ENCODE peak calls at places on chromosome 19, in four cellular contexts. One of them, this sample, is unnamed.

GRCh38 chr19:3335431-3336350 is 30.7 kb upstream of the NFIC start:
- DNase-seq in substantia nigra: no peak
- DNase-seq in breast epithelium: no peak
- DNase-seq in pons: no peak
- DNase-seq in this sample: peak

GRCh38 chr19:35116085-35116801 is 620 bp downstream of the FXYD3 start:
- DNase-seq in substantia nigra: no peak
- DNase-seq in breast epithelium: peak
- DNase-seq in pons: no peak
- DNase-seq in this sample: no peak

GRCh38 chr19:52725528-52725961 is 9.3 kb downstream of the ZNF611 start:
- DNase-seq in substantia nigra: no peak
- DNase-seq in breast epithelium: no peak
- DNase-seq in pons: no peak
- DNase-seq in this sample: no peak

GRCh38 chr19:53608381-53608780 is 23.4 kb upstream of the DPRX start:
- DNase-seq in substantia nigra: no peak
- DNase-seq in breast epithelium: no peak
- DNase-seq in pons: no peak
- DNase-seq in this sample: no peak

GRCh38 chr19:28598861-28599260 is 614.1 kb downstream of the UQCRFS1 start:
- DNase-seq in substantia nigra: no peak
- DNase-seq in breast epithelium: no peak
- DNase-seq in pons: no peak
- DNase-seq in this sample: no peak

GRCh38 chr19:49838816-49839588 is 12.0 kb upstream of the PTOV1 start:
- DNase-seq in substantia nigra: no peak
- DNase-seq in breast epithelium: no peak
- DNase-seq in pons: no peak
- DNase-seq in this sample: no peak

GRCh38 chr19:17079710-17080440 is 4.3 kb downstream of the MYO9B start:
- DNase-seq in substantia nigra: peak
- DNase-seq in breast epithelium: peak
- DNase-seq in pons: peak
- DNase-seq in this sample: peak

GRCh38 chr19:23801798-23802197 is 43.1 kb upstream of the ZNF681 start:
- DNase-seq in substantia nigra: no peak
- DNase-seq in breast epithelium: no peak
- DNase-seq in pons: no peak
- DNase-seq in this sample: no peak

GRCh38 chr19:7522923-7523667 is 671 bp downstream of the MCOLN1 start:
- DNase-seq in substantia nigra: no peak
- DNase-seq in breast epithelium: no peak
- DNase-seq in pons: no peak
- DNase-seq in this sample: no peak

GRCh38 chr19:47130589-47131168 is at the start of gene SAE1:
- DNase-seq in substantia nigra: peak
- DNase-seq in breast epithelium: peak
- DNase-seq in pons: peak
- DNase-seq in this sample: peak

GRCh38 chr19:39969681-39970423 is 1.1 kb upstream of the PSMC4 start:
- DNase-seq in substantia nigra: no peak
- DNase-seq in breast epithelium: no peak
- DNase-seq in pons: peak
- DNase-seq in this sample: no peak

GRCh38 chr19:55305491-55305890 is 19.6 kb downstream of the TMEM150B start:
- DNase-seq in substantia nigra: no peak
- DNase-seq in breast epithelium: no peak
- DNase-seq in pons: no peak
- DNase-seq in this sample: peak

GRCh38 chr19:29724102-29724641 is 9.1 kb upstream of the C19orf12 start:
- DNase-seq in substantia nigra: no peak
- DNase-seq in breast epithelium: no peak
- DNase-seq in pons: no peak
- DNase-seq in this sample: peak

GRCh38 chr19:7617735-7618134 is 11.6 kb downstream of the XAB2 start:
- DNase-seq in substantia nigra: no peak
- DNase-seq in breast epithelium: no peak
- DNase-seq in pons: no peak
- DNase-seq in this sample: no peak

GRCh38 chr19:40517248-40517647 is 50.4 kb downstream of the SPTBN4 start:
- DNase-seq in substantia nigra: no peak
- DNase-seq in breast epithelium: no peak
- DNase-seq in pons: no peak
- DNase-seq in this sample: no peak

GRCh38 chr19:6521718-6522646 is 8.8 kb upstream of the TNFSF9 start:
- DNase-seq in substantia nigra: no peak
- DNase-seq in breast epithelium: no peak
- DNase-seq in pons: no peak
- DNase-seq in this sample: no peak

GRCh38 chr19:3497757-3498515 is 2.5 kb downstream of the DOHH start:
- DNase-seq in substantia nigra: no peak
- DNase-seq in breast epithelium: no peak
- DNase-seq in pons: no peak
- DNase-seq in this sample: no peak

GRCh38 chr19:33438016-33438671 is 64.6 kb downstream of the CEBPG start:
- DNase-seq in substantia nigra: peak
- DNase-seq in breast epithelium: peak
- DNase-seq in pons: peak
- DNase-seq in this sample: peak

GRCh38 chr19:7145494-7145893 is 76.0 kb downstream of the ZNF557 start:
- DNase-seq in substantia nigra: no peak
- DNase-seq in breast epithelium: no peak
- DNase-seq in pons: no peak
- DNase-seq in this sample: no peak

GRCh38 chr19:16073988-16074387 is 2.3 kb upstream of the TPM4 start:
- DNase-seq in substantia nigra: no peak
- DNase-seq in breast epithelium: no peak
- DNase-seq in pons: peak
- DNase-seq in this sample: peak

GRCh38 chr19:28569132-28570114 is 643.5 kb downstream of the UQCRFS1 start:
- DNase-seq in substantia nigra: no peak
- DNase-seq in breast epithelium: no peak
- DNase-seq in pons: no peak
- DNase-seq in this sample: no peak

GRCh38 chr19:47058621-47059020 is 10.2 kb upstream of the TMEM160 start:
- DNase-seq in substantia nigra: no peak
- DNase-seq in breast epithelium: no peak
- DNase-seq in pons: no peak
- DNase-seq in this sample: no peak

GRCh38 chr19:48635966-48636858 is 967 bp downstream of the DBP start:
- DNase-seq in substantia nigra: no peak
- DNase-seq in breast epithelium: no peak
- DNase-seq in pons: peak
- DNase-seq in this sample: no peak

GRCh38 chr19:49469828-49470614 is 4.0 kb upstream of the FLT3LG start:
- DNase-seq in substantia nigra: no peak
- DNase-seq in breast epithelium: no peak
- DNase-seq in pons: no peak
- DNase-seq in this sample: no peak

GRCh38 chr19:4403005-4403761 is 743 bp downstream of the CHAF1A start:
- DNase-seq in substantia nigra: no peak
- DNase-seq in breast epithelium: no peak
- DNase-seq in pons: no peak
- DNase-seq in this sample: no peak

GRCh38 chr19:29366757-29367156 is 153.8 kb upstream of the UQCRFS1 start:
- DNase-seq in substantia nigra: no peak
- DNase-seq in breast epithelium: no peak
- DNase-seq in pons: no peak
- DNase-seq in this sample: no peak

GRCh38 chr19:56942749-56943148 is 102.2 kb upstream of the PEG3 start:
- DNase-seq in substantia nigra: no peak
- DNase-seq in breast epithelium: peak
- DNase-seq in pons: no peak
- DNase-seq in this sample: no peak

GRCh38 chr19:36436531-36436930 is 18.1 kb upstream of the ZFP82 start:
- DNase-seq in substantia nigra: no peak
- DNase-seq in breast epithelium: no peak
- DNase-seq in pons: no peak
- DNase-seq in this sample: no peak

GRCh38 chr19:23999821-24000610 is 85.3 kb downstream of the ZNF726 start:
- DNase-seq in substantia nigra: no peak
- DNase-seq in breast epithelium: no peak
- DNase-seq in pons: no peak
- DNase-seq in this sample: no peak

GRCh38 chr19:30212574-30212973 is 159.6 kb upstream of the ZNF536 start:
- DNase-seq in substantia nigra: no peak
- DNase-seq in breast epithelium: no peak
- DNase-seq in pons: no peak
- DNase-seq in this sample: no peak

GRCh38 chr19:28466107-28467045 is 746.6 kb downstream of the UQCRFS1 start:
- DNase-seq in substantia nigra: no peak
- DNase-seq in breast epithelium: no peak
- DNase-seq in pons: peak
- DNase-seq in this sample: peak

GRCh38 chr19:45879055-45879454 is 6.9 kb downstream of the IRF2BP1 start:
- DNase-seq in substantia nigra: no peak
- DNase-seq in breast epithelium: peak
- DNase-seq in pons: no peak
- DNase-seq in this sample: no peak

GRCh38 chr19:48400018-48400742 is 6.7 kb downstream of the GRIN2D start:
- DNase-seq in substantia nigra: no peak
- DNase-seq in breast epithelium: no peak
- DNase-seq in pons: no peak
- DNase-seq in this sample: no peak

GRCh38 chr19:42352216-42352892 is 26.9 kb downstream of the MEGF8 start:
- DNase-seq in substantia nigra: peak
- DNase-seq in breast epithelium: no peak
- DNase-seq in pons: no peak
- DNase-seq in this sample: peak

GRCh38 chr19:14089662-14090508 is 666 bp downstream of the SAMD1 start:
- DNase-seq in substantia nigra: no peak
- DNase-seq in breast epithelium: no peak
- DNase-seq in pons: no peak
- DNase-seq in this sample: peak

GRCh38 chr19:2538096-2538757 is 62.3 kb downstream of the GADD45B start:
- DNase-seq in substantia nigra: no peak
- DNase-seq in breast epithelium: no peak
- DNase-seq in pons: no peak
- DNase-seq in this sample: no peak

GRCh38 chr19:54023191-54023590 is 31.8 kb downstream of the CACNG6 start:
- DNase-seq in substantia nigra: no peak
- DNase-seq in breast epithelium: no peak
- DNase-seq in pons: no peak
- DNase-seq in this sample: no peak

GRCh38 chr19:15427991-15428471 is 9.2 kb upstream of the AKAP8L start:
- DNase-seq in substantia nigra: no peak
- DNase-seq in breast epithelium: no peak
- DNase-seq in pons: no peak
- DNase-seq in this sample: no peak

This sample was measured in Ammon's horn.